ENCODE peak calls at places on chromosomes 16 and 17, in ten cellular contexts. One of them, this sample, is unnamed.

GRCh38 chr16:11094838-11095565 is 150.6 kb downstream of the CLEC16A start:
- DNase-seq in stimulated activated CD8-positive, alpha-beta memory T cell treated with anti-CD3 and anti-CD28 coated beads, Interleukin-7, amount 100 ng/mL, for 24 hours: no peak
- DNase-seq in right cardiac atrium: no peak
- DNase-seq in HuH-7.5: no peak
- DNase-seq in aorta: no peak
- DNase-seq in foreskin fibroblast: no peak
- DNase-seq in NCI-H2029: no peak
- DNase-seq in glutamatergic neuron: no peak
- DNase-seq in NCI-H748 treated with DMSO at 0.1 percent for 48 hours: no peak
- DNase-seq in dorsolateral prefrontal cortex: no peak
- DNase-seq in this sample: no peak

GRCh38 chr16:86953631-86954465 is 363.3 kb downstream of the C16orf95 start:
- DNase-seq in NCI-H748 treated with DMSO at 0.1 percent for 48 hours: no peak
- DNase-seq in glutamatergic neuron: no peak
- DNase-seq in aorta: peak; percentile 48
- DNase-seq in HuH-7.5: no peak
- DNase-seq in NCI-H2029: no peak
- DNase-seq in stimulated activated CD8-positive, alpha-beta memory T cell treated with anti-CD3 and anti-CD28 coated beads, Interleukin-7, amount 100 ng/mL, for 24 hours: no peak
- DNase-seq in foreskin fibroblast: no peak
- DNase-seq in right cardiac atrium: no peak
- DNase-seq in dorsolateral prefrontal cortex: no peak
- DNase-seq in this sample: no peak

GRCh38 chr17:3808701-3809100 is 7.7 kb upstream of the ITGAE start:
- DNase-seq in glutamatergic neuron: no peak
- DNase-seq in dorsolateral prefrontal cortex: no peak
- DNase-seq in HuH-7.5: no peak
- DNase-seq in aorta: no peak
- DNase-seq in NCI-H2029: no peak
- DNase-seq in NCI-H748 treated with DMSO at 0.1 percent for 48 hours: no peak
- DNase-seq in stimulated activated CD8-positive, alpha-beta memory T cell treated with anti-CD3 and anti-CD28 coated beads, Interleukin-7, amount 100 ng/mL, for 24 hours: no peak
- DNase-seq in right cardiac atrium: no peak
- DNase-seq in foreskin fibroblast: no peak
- DNase-seq in this sample: peak; percentile 72

GRCh38 chr17:4148611-4149308 is 5.8 kb downstream of the CYB5D2 start:
- DNase-seq in NCI-H748 treated with DMSO at 0.1 percent for 48 hours: no peak
- DNase-seq in glutamatergic neuron: no peak
- DNase-seq in stimulated activated CD8-positive, alpha-beta memory T cell treated with anti-CD3 and anti-CD28 coated beads, Interleukin-7, amount 100 ng/mL, for 24 hours: no peak
- DNase-seq in NCI-H2029: no peak
- DNase-seq in foreskin fibroblast: no peak
- DNase-seq in aorta: no peak
- DNase-seq in dorsolateral prefrontal cortex: no peak
- DNase-seq in HuH-7.5: no peak
- DNase-seq in right cardiac atrium: no peak
- DNase-seq in this sample: no peak

GRCh38 chr17:77566151-77566550 is 392.4 kb upstream of the TNRC6C start:
- DNase-seq in right cardiac atrium: no peak
- DNase-seq in NCI-H748 treated with DMSO at 0.1 percent for 48 hours: no peak
- DNase-seq in HuH-7.5: no peak
- DNase-seq in dorsolateral prefrontal cortex: no peak
- DNase-seq in stimulated activated CD8-positive, alpha-beta memory T cell treated with anti-CD3 and anti-CD28 coated beads, Interleukin-7, amount 100 ng/mL, for 24 hours: no peak
- DNase-seq in aorta: no peak
- DNase-seq in glutamatergic neuron: no peak
- DNase-seq in NCI-H2029: no peak
- DNase-seq in foreskin fibroblast: no peak
- DNase-seq in this sample: no peak

GRCh38 chr16:89586853-89587252 is 11.3 kb downstream of the CPNE7 start:
- DNase-seq in stimulated activated CD8-positive, alpha-beta memory T cell treated with anti-CD3 and anti-CD28 coated beads, Interleukin-7, amount 100 ng/mL, for 24 hours: no peak
- DNase-seq in dorsolateral prefrontal cortex: no peak
- DNase-seq in right cardiac atrium: no peak
- DNase-seq in foreskin fibroblast: peak; percentile 32
- DNase-seq in NCI-H2029: peak; percentile 58
- DNase-seq in glutamatergic neuron: peak; percentile 19
- DNase-seq in NCI-H748 treated with DMSO at 0.1 percent for 48 hours: no peak
- DNase-seq in aorta: no peak
- DNase-seq in HuH-7.5: peak; percentile 32
- DNase-seq in this sample: no peak

GRCh38 chr17:45428954-45429337 is 3.7 kb downstream of the ARHGAP27 start:
- DNase-seq in aorta: peak; percentile 63
- DNase-seq in right cardiac atrium: peak; percentile 32
- DNase-seq in glutamatergic neuron: no peak
- DNase-seq in foreskin fibroblast: no peak
- DNase-seq in HuH-7.5: no peak
- DNase-seq in NCI-H748 treated with DMSO at 0.1 percent for 48 hours: no peak
- DNase-seq in dorsolateral prefrontal cortex: no peak
- DNase-seq in stimulated activated CD8-positive, alpha-beta memory T cell treated with anti-CD3 and anti-CD28 coated beads, Interleukin-7, amount 100 ng/mL, for 24 hours: no peak
- DNase-seq in NCI-H2029: no peak
- DNase-seq in this sample: no peak

GRCh38 chr17:42116705-42117396 is 4.3 kb downstream of the KAT2A start:
- DNase-seq in NCI-H748 treated with DMSO at 0.1 percent for 48 hours: peak; percentile 61
- DNase-seq in stimulated activated CD8-positive, alpha-beta memory T cell treated with anti-CD3 and anti-CD28 coated beads, Interleukin-7, amount 100 ng/mL, for 24 hours: peak; percentile 60
- DNase-seq in foreskin fibroblast: peak; percentile 90
- DNase-seq in glutamatergic neuron: peak; percentile 79
- DNase-seq in NCI-H2029: peak; percentile 71
- DNase-seq in aorta: peak; percentile 84
- DNase-seq in dorsolateral prefrontal cortex: peak; percentile 82
- DNase-seq in right cardiac atrium: peak; percentile 92
- DNase-seq in HuH-7.5: peak; percentile 84
- DNase-seq in this sample: peak; percentile 67

GRCh38 chr17:10844667-10845387 is 6.9 kb upstream of the PIRT start:
- DNase-seq in NCI-H748 treated with DMSO at 0.1 percent for 48 hours: peak; percentile 59
- DNase-seq in stimulated activated CD8-positive, alpha-beta memory T cell treated with anti-CD3 and anti-CD28 coated beads, Interleukin-7, amount 100 ng/mL, for 24 hours: peak; percentile 36
- DNase-seq in foreskin fibroblast: peak; percentile 71
- DNase-seq in aorta: peak; percentile 80
- DNase-seq in HuH-7.5: peak; percentile 48
- DNase-seq in dorsolateral prefrontal cortex: peak; percentile 76
- DNase-seq in NCI-H2029: peak; percentile 2
- DNase-seq in glutamatergic neuron: peak; percentile 77
- DNase-seq in right cardiac atrium: peak; percentile 90
- DNase-seq in this sample: peak; percentile 22

GRCh38 chr17:63140255-63140654 is 174.2 kb downstream of the TANC2 start:
- DNase-seq in HuH-7.5: no peak
- DNase-seq in right cardiac atrium: no peak
- DNase-seq in glutamatergic neuron: no peak
- DNase-seq in NCI-H748 treated with DMSO at 0.1 percent for 48 hours: no peak
- DNase-seq in foreskin fibroblast: peak; percentile 60
- DNase-seq in dorsolateral prefrontal cortex: no peak
- DNase-seq in stimulated activated CD8-positive, alpha-beta memory T cell treated with anti-CD3 and anti-CD28 coated beads, Interleukin-7, amount 100 ng/mL, for 24 hours: no peak
- DNase-seq in NCI-H2029: peak; percentile 24
- DNase-seq in aorta: peak; percentile 50
- DNase-seq in this sample: no peak

GRCh38 chr17:67377727-67378443 is 804 bp downstream of the PITPNC1 start:
- DNase-seq in foreskin fibroblast: peak; percentile 65
- DNase-seq in glutamatergic neuron: peak; percentile 72
- DNase-seq in right cardiac atrium: peak; percentile 81
- DNase-seq in NCI-H748 treated with DMSO at 0.1 percent for 48 hours: peak; percentile 24
- DNase-seq in HuH-7.5: peak; percentile 67
- DNase-seq in stimulated activated CD8-positive, alpha-beta memory T cell treated with anti-CD3 and anti-CD28 coated beads, Interleukin-7, amount 100 ng/mL, for 24 hours: no peak
- DNase-seq in dorsolateral prefrontal cortex: peak; percentile 49
- DNase-seq in NCI-H2029: no peak
- DNase-seq in aorta: peak; percentile 73
- DNase-seq in this sample: peak; percentile 32